ENCODE peak calls at places on chromosome 6, in six cellular contexts. L is astrocyte of the cerebellum, E is DND-41, D is ovary, W is transverse colon, M is uterus. P is an unnamed sample.

GRCh38 chr6:84137989-84138575 is 89.4 kb downstream of the CEP162 start:
- DNase-seq in D (no peak), M (no peak), W (no peak), E (no peak), L (peak), P (no peak)

GRCh38 chr6:135481786-135482369 is 15.7 kb downstream of the AHI1 start:
- DNase-seq in E (no peak), D (no peak), L (no peak), M (no peak), W (no peak), P (no peak)

GRCh38 chr6:168515376-168515775 is 74.4 kb downstream of the SMOC2 start:
- DNase-seq in E (no peak), D (no peak), W (no peak), M (no peak), L (no peak), P (no peak)

GRCh38 chr6:150865406-150866146 is at the start of gene MTHFD1L:
- DNase-seq in M (peak), L (no peak), W (peak), E (peak), D (peak), P (no peak)

GRCh38 chr6:151229401-151230276 is 10.1 kb upstream of the AKAP12 start:
- DNase-seq in L (no peak), M (no peak), D (no peak), E (peak), W (no peak), P (no peak)

GRCh38 chr6:83132121-83132520 is 60.9 kb downstream of the PGM3 start:
- DNase-seq in E (no peak), M (no peak), W (no peak), D (no peak), L (no peak), P (no peak)

GRCh38 chr6:21158149-21158548 is 435.4 kb upstream of the SOX4 start:
- DNase-seq in M (no peak), D (no peak), W (no peak), E (no peak), L (no peak), P (no peak)

GRCh38 chr6:20211941-20212391 is 303 bp downstream of the MBOAT1 start:
- DNase-seq in M (no peak), L (peak), E (no peak), W (peak), D (no peak), P (no peak)

GRCh38 chr6:43763133-43763797 is 6.7 kb upstream of the VEGFA start:
- DNase-seq in W (no peak), D (no peak), E (no peak), M (no peak), L (no peak), P (no peak)

GRCh38 chr6:118775381-118775780 is 118.6 kb upstream of the ASF1A start:
- DNase-seq in E (no peak), M (no peak), D (no peak), L (no peak), W (no peak), P (no peak)

GRCh38 chr6:165515963-165516624 is 146.9 kb downstream of the PDE10A start:
- DNase-seq in M (no peak), L (no peak), E (no peak), W (no peak), D (no peak), P (no peak)

GRCh38 chr6:156597130-156597529 is 180.0 kb upstream of the ARID1B start:
- DNase-seq in D (no peak), M (no peak), E (no peak), W (no peak), L (no peak), P (no peak)

GRCh38 chr6:134295953-134296553 is 21.9 kb downstream of the SGK1 start:
- DNase-seq in W (no peak), M (no peak), E (no peak), D (peak), L (peak), P (peak)

GRCh38 chr6:149863846-149864577 is at the start of gene LRP11:
- DNase-seq in W (peak), M (peak), D (peak), E (peak), L (no peak), P (no peak)

GRCh38 chr6:147930743-147931142 is 411.9 kb upstream of the SASH1 start:
- DNase-seq in L (no peak), M (no peak), D (no peak), W (no peak), E (no peak), P (no peak)

GRCh38 chr6:93165850-93166249 is 253.5 kb downstream of the EPHA7 start:
- DNase-seq in E (no peak), M (no peak), D (no peak), L (no peak), W (no peak), P (no peak)

GRCh38 chr6:25788305-25788922 is 33.9 kb downstream of the SLC17A4 start:
- DNase-seq in E (peak), M (no peak), D (no peak), L (no peak), W (peak), P (no peak)

GRCh38 chr6:87092435-87092834 is 2.5 kb downstream of the CGA start:
- DNase-seq in D (no peak), M (no peak), E (no peak), L (no peak), W (no peak), P (no peak)

GRCh38 chr6:45691426-45691825 is 313.7 kb upstream of the SUPT3H start:
- DNase-seq in W (no peak), M (no peak), L (no peak), D (no peak), E (no peak), P (no peak)

GRCh38 chr6:151669208-151669560 is 138.3 kb upstream of the ESR1 start:
- DNase-seq in L (no peak), W (no peak), D (no peak), E (no peak), M (no peak), P (no peak)

GRCh38 chr6:29368765-29369164 is at the start of gene OR5V1:
- DNase-seq in D (no peak), E (no peak), W (no peak), L (no peak), M (no peak), P (no peak)

GRCh38 chr6:68326762-68327161 is 308.3 kb upstream of the ADGRB3 start:
- DNase-seq in L (no peak), D (no peak), W (no peak), M (no peak), E (no peak), P (no peak)

GRCh38 chr6:20830576-20830975 is 296.3 kb downstream of the CDKAL1 start:
- DNase-seq in E (no peak), W (no peak), D (no peak), M (no peak), L (peak), P (no peak)

GRCh38 chr6:27582928-27583725 is 110.2 kb upstream of the ZNF184 start:
- DNase-seq in E (no peak), W (no peak), L (peak), D (no peak), M (no peak), P (no peak)

GRCh38 chr6:110514818-110515217 is 38.4 kb upstream of the SLC22A16 start:
- DNase-seq in E (no peak), L (no peak), W (no peak), D (no peak), M (no peak), P (no peak)

GRCh38 chr6:72946766-72947165 is 278.5 kb downstream of the KHDC1L start:
- DNase-seq in W (no peak), M (no peak), L (no peak), D (no peak), E (no peak), P (no peak)

GRCh38 chr6:134178230-134179044 is 126.0 kb upstream of the SLC2A12 start:
- DNase-seq in L (peak), W (peak), M (peak), D (peak), E (peak), P (peak)

GRCh38 chr6:117346142-117346930 is 79.4 kb downstream of the ROS1 start:
- DNase-seq in W (no peak), M (no peak), L (no peak), E (no peak), D (no peak), P (no peak)

GRCh38 chr6:34587325-34587724 is 31.2 kb upstream of the SPDEF start:
- DNase-seq in D (no peak), W (peak), L (no peak), E (no peak), M (no peak), P (no peak)

GRCh38 chr6:133358598-133358997 is 117.4 kb downstream of the EYA4 start:
- DNase-seq in M (no peak), E (no peak), D (no peak), L (no peak), W (no peak), P (no peak)

GRCh38 chr6:20918868-20919267 is 384.6 kb downstream of the CDKAL1 start:
- DNase-seq in D (no peak), E (no peak), L (no peak), W (no peak), M (no peak), P (no peak)

GRCh38 chr6:121794630-121795029 is 359.2 kb downstream of the GJA1 start:
- DNase-seq in E (no peak), D (no peak), L (peak), M (no peak), W (no peak), P (peak)

GRCh38 chr6:43770417-43771209 is 602 bp downstream of the VEGFA start:
- DNase-seq in E (peak), L (no peak), W (peak), M (peak), D (peak), P (no peak)

GRCh38 chr6:14450133-14451040 is 332.8 kb downstream of the CD83 start:
- DNase-seq in W (no peak), E (no peak), L (no peak), D (no peak), M (no peak), P (no peak)

GRCh38 chr6:39108041-39108839 is 6.7 kb downstream of the SAYSD1 start:
- DNase-seq in E (no peak), L (no peak), D (no peak), M (no peak), W (no peak), P (no peak)
- H3K4me3 ChIP-seq in E (no peak), L (no peak), D (no peak), M (no peak), W (no peak), P (no peak)

DNA sequence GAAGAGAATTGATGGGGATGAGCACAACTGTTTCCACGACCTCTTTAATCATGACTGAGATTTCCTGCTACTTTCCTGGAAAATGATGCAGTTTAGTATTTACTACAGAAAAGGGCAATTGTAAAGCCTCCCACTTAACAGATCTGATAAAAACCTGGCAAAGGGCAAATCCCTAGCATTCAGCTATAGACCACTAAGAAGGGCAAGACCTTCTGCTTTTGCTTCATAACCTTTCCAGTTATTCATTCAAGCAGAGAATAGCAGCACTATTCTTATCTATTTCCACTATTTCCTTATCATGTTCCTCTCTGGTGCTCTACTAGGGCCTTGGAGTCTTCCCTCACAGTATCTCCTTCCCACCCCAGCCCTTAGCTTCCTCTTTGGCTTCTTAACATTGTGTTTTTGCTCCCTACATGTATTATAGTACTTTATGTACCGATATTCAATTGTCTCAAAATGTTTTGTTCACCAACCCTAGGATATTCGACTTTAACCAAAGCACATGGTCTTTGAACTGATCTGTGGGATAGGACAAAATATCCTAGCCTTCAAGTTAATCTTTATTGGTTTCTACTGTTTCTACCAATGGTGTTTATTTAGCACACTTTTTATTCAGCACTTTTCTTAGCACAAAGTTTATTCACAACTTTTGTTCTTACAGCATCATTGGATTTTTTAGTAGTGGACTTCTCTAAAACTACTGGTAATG is 32.7 kb upstream of the MANEA start:
- DNase-seq in D (no peak), W (no peak), L (no peak), E (no peak), M (no peak), P (no peak)
- TF ChIP-seq CTCF in D (no peak), W (no peak), L (no peak), E (no peak), M (no peak), P (no peak)

GRCh38 chr6:137903933-137904821 is 37.1 kb downstream of the TNFAIP3 start:
- DNase-seq in W (no peak), D (no peak), E (peak), M (no peak), L (no peak), P (peak)
- H3K4me3 ChIP-seq in W (no peak), D (no peak), E (no peak), M (no peak), L (no peak), P (peak)

DNA sequence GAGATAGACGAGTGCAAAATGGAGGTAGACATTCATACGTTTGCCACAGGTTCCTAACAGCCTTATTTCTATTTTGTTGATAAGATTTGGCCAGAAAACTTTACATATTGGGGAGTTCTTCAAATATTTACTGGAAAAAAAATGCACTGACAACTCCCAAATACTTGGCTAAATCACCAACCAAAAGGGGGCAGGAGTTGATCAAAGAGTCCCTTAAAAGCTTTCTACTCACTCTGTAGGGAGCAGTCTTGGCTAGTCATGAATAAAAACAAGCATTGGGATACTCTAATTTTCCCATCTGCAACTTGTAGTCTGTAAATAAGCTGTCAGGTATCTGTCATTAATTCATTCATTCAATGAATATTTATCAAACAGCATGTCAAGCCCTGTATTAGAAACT is 18.4 kb downstream of the TENT5A start:
- DNase-seq in W (no peak), D (no peak), E (no peak), M (no peak), L (no peak), P (no peak)
- TF ChIP-seq CTCF in W (no peak), D (no peak), E (no peak), M (no peak), L (no peak), P (peak)

GRCh38 chr6:139370047-139370706 is 4.3 kb downstream of the CITED2 start:
- DNase-seq in M (no peak), L (no peak), D (no peak), W (peak), E (no peak), P (no peak)
- H3K4me3 ChIP-seq in M (peak), L (no peak), D (peak), W (no peak), E (no peak), P (no peak)

GRCh38 chr6:155408981-155409380 is 46.7 kb downstream of the NOX3 start:
- DNase-seq in L (no peak), M (no peak), E (no peak), W (no peak), D (no peak), P (no peak)

GRCh38 chr6:155404937-155405336 is 50.7 kb downstream of the NOX3 start:
- DNase-seq in M (no peak), W (no peak), D (no peak), E (no peak), L (peak), P (no peak)

GRCh38 chr6:155408231-155408630 is 47.4 kb downstream of the NOX3 start:
- DNase-seq in L (no peak), M (no peak), E (no peak), W (no peak), D (no peak), P (no peak)

GRCh38 chr6:155402656-155403304 is 52.9 kb downstream of the NOX3 start:
- DNase-seq in E (no peak), W (no peak), L (no peak), M (no peak), D (no peak), P (no peak)

GRCh38 chr6:155406801-155407200 is 48.8 kb downstream of the NOX3 start:
- DNase-seq in E (no peak), L (no peak), M (no peak), D (no peak), W (no peak), P (no peak)
- TF ChIP-seq CTCF in E (no peak), L (no peak), M (no peak), D (no peak), W (no peak), P (no peak)

GRCh38 chr6:56767892-56768531 is 125.3 kb upstream of the DST start:
- DNase-seq in D (no peak), W (no peak), L (no peak), M (no peak), E (no peak), P (no peak)
- H3K4me3 ChIP-seq in D (no peak), W (no peak), L (no peak), M (no peak), E (no peak), P (no peak)

GRCh38 chr6:159913862-159914564 is 23.2 kb downstream of the MAS1 start:
- DNase-seq in D (no peak), W (no peak), L (no peak), M (no peak), E (no peak), P (no peak)

GRCh38 chr6:159914565-159914923 is 23.8 kb downstream of the MAS1 start:
- DNase-seq in E (no peak), M (no peak), W (no peak), L (no peak), D (no peak), P (no peak)

GRCh38 chr6:159916752-159917151 is 26.0 kb downstream of the MAS1 start:
- DNase-seq in D (no peak), L (no peak), W (no peak), E (no peak), M (no peak), P (no peak)

GRCh38 chr6:159916237-159916636 is 25.4 kb downstream of the MAS1 start:
- DNase-seq in L (no peak), M (no peak), W (no peak), D (no peak), E (no peak), P (no peak)

DNA sequence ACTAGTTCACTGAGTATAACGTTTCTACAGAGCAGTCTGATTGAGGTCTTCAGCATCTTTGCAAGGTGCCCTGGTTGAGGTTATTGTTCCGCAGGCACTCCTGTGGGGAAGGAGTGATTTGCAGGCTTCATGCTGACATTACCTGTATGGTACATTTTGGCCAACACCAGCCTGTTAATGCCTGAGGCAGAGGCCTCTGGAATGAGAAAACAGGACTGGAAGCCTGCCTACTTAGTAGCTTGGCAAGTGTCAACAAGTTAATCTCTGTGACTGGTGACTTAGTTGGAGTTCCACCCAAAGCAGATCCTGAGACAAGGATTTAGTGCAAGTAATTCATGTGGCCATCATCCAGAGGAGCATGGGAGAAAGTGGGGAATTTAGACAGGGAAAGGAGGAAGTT is 24.6 kb downstream of the MAS1 start:
- DNase-seq in L (no peak), W (no peak), E (no peak), D (no peak), M (no peak), P (no peak)
- TF ChIP-seq CTCF in L (no peak), W (no peak), E (no peak), D (no peak), M (no peak), P (no peak)

GRCh38 chr6:2938632-2939083 is 32.7 kb downstream of the SERPINB6 start:
- DNase-seq in E (no peak), W (peak), M (no peak), L (no peak), D (no peak), P (no peak)
- H3K4me3 ChIP-seq in E (no peak), W (no peak), M (no peak), L (no peak), D (no peak), P (no peak)

DNA sequence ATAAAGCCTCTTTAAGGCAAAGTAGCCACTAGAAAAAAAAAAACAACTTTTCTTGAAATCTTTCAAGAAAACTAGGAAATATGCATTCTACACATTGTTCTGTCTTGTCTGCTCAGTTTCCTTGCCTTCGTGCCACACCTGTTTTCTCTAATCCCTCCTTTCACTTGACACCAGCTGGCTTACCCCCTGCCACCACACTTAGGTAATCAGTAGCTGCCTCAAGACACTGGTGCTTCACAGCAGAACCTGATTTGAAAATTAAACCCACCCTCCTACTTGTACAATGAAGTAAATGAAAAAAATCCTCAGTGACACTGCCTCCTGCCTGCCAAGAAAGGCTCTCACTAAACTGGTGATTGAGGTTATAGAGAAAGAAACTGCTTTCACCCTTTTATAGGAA is 45.8 kb upstream of the SCML4 start:
- DNase-seq in L (no peak), W (no peak), M (no peak), E (no peak), D (no peak), P (no peak)
- TF ChIP-seq CTCF in L (no peak), W (no peak), M (no peak), E (no peak), D (no peak), P (no peak)

P was measured in kidney epithelial cell.